ENCODE peak calls at places on chromosomes 12 and 14, in four cellular contexts. J is tibial nerve, F is BE2C, Y is breast epithelium. Z is an unnamed sample.

GRCh38 chr14:28751467-28752058 is 15.0 kb upstream of the FOXG1 start:
- DNase-seq in J (no peak), F (peak; percentile 45), Y (no peak), Z (peak; percentile 88)

GRCh38 chr12:92094751-92095161 is 50.9 kb downstream of the BTG1 start:
- DNase-seq in J (no peak), F (no peak), Y (no peak), Z (no peak)

GRCh38 chr12:130770413-130771028 is 54.4 kb upstream of the RIMBP2 start:
- DNase-seq in J (no peak), F (no peak), Y (no peak), Z (peak; percentile 68)

GRCh38 chr12:57868211-57868610 is 21.7 kb upstream of the CTDSP2 start:
- DNase-seq in J (no peak), F (no peak), Y (no peak), Z (no peak)

GRCh38 chr12:125519026-125519651 is 453.9 kb downstream of the AACS start:
- DNase-seq in J (no peak), F (no peak), Y (no peak), Z (no peak)

GRCh38 chr12:50614167-50614762 is 109.5 kb downstream of the DIP2B start:
- DNase-seq in J (no peak), F (no peak), Y (no peak), Z (peak; percentile 76)

GRCh38 chr12:127280393-127281275 is 986.3 kb upstream of the TMEM132C start:
- DNase-seq in J (no peak), F (peak; percentile 52), Y (no peak), Z (peak; percentile 98)

GRCh38 chr12:94280063-94280462 is 131.7 kb downstream of the PLXNC1 start:
- DNase-seq in J (no peak), F (no peak), Y (no peak), Z (no peak)

GRCh38 chr12:57232156-57232756 is 2.7 kb downstream of the SHMT2 start:
- DNase-seq in J (no peak), F (no peak), Y (no peak), Z (no peak)

GRCh38 chr12:112944028-112944690 is 5.9 kb downstream of the OAS3 start:
- DNase-seq in J (no peak), F (no peak), Y (no peak), Z (peak; percentile 58)

GRCh38 chr12:22657538-22657937 is 32.6 kb downstream of the ETNK1 start:
- DNase-seq in J (no peak), F (no peak), Y (no peak), Z (no peak)

GRCh38 chr12:104064842-104065441 is 611 bp downstream of the HCFC2 start:
- DNase-seq in J (no peak), F (peak; percentile 21), Y (no peak), Z (no peak)

GRCh38 chr14:60179296-60179924 is 14.2 kb upstream of the DHRS7 start:
- DNase-seq in J (no peak), F (no peak), Y (no peak), Z (no peak)

GRCh38 chr12:90112668-90113067 is 404.0 kb upstream of the ATP2B1 start:
- DNase-seq in J (no peak), F (no peak), Y (no peak), Z (no peak)

GRCh38 chr14:53542692-53543091 is 389.6 kb upstream of the DDHD1 start:
- DNase-seq in J (no peak), F (peak; percentile 12), Y (no peak), Z (no peak)

GRCh38 chr12:112456029-112456428 is 37.3 kb downstream of the PTPN11 start:
- DNase-seq in J (no peak), F (no peak), Y (no peak), Z (no peak)

GRCh38 chr12:123782997-123783792 is 21.1 kb downstream of the DNAH10 start:
- DNase-seq in J (no peak), F (no peak), Y (no peak), Z (no peak)

GRCh38 chr12:111268738-111269572 is 99.9 kb downstream of the PHETA1 start:
- DNase-seq in J (no peak), F (no peak), Y (no peak), Z (peak; percentile 85)

GRCh38 chr12:19681007-19681406 is 241.7 kb downstream of the AEBP2 start:
- DNase-seq in J (no peak), F (peak; percentile 23), Y (no peak), Z (peak; percentile 82)

DNA sequence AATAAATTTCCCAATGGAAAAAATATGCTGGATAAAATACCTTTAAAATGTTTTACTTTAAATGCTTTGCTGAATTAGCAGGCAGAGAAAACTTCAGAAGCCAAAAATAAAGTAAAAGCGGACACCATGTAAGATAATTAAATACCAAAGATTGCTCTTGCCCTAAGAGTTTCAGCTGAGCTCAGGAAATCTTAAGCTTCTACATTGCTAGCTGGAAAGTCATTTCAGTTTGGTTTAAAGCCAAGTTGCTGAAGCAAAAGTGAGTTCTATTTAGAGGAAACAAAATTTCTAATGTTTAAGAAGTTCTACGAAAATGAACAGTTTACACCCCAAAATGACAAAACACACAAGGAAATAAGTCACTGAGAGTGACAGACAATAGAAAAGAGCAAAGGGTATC is 310.0 kb downstream of the ADAMTS20 start:
- DNase-seq in J (no peak), F (no peak), Y (no peak), Z (no peak)
- H3K4me1 ChIP-seq in J (no peaks in the 10 kb centered on the region), F (no peaks in the 10 kb centered on the region), Y (no peaks in the 10 kb centered on the region), Z (no peaks in the 10 kb centered on the region)

GRCh38 chr12:13085968-13086686 is 17.3 kb downstream of the GSG1 start:
- DNase-seq in J (no peak), F (no peak), Y (no peak), Z (no peak)
- H3K4me3 ChIP-seq in J (no peak overlapping the region), F (no peak overlapping the region), Y (no peak overlapping the region), Z (no peak overlapping the region)

DNA sequence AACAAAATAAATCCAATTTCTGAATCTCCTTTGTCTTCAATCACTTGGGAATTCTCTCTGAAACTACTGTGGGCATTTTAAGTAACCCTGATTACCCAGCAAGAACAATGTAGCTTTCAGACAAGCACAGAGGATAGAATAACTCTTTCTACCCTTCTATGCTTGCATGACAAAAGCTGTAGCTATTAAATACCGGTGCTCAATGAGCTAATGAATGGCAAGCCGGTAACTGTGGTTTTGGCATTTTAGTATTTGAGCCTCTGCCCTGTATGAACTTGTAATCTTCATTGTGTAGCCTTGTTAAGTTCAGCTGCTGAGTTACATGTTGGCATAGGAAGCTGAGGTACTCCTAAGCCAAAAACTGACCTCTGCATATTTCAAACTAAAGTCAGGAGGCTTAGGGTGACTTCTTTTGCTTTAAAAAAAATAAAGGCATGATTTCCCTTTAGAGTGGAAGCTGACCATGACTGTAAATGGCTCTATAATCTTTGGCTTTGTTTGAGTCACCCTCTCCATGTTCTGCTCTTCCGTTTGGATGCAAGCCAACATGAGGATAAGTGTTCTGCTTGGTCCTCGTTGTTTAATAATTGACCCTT is 171.0 kb upstream of the HIF1A start:
- DNase-seq in J (no peak), F (peak; percentile 33), Y (no peak), Z (peak; percentile 20)
- H3K4me1 ChIP-seq in J (peaks cover 18% of the 10 kb centered on the region), F (peaks cover 38% of the 10 kb centered on the region), Y (peaks cover 3% of the 10 kb centered on the region), Z (no peaks in the 10 kb centered on the region)

DNA sequence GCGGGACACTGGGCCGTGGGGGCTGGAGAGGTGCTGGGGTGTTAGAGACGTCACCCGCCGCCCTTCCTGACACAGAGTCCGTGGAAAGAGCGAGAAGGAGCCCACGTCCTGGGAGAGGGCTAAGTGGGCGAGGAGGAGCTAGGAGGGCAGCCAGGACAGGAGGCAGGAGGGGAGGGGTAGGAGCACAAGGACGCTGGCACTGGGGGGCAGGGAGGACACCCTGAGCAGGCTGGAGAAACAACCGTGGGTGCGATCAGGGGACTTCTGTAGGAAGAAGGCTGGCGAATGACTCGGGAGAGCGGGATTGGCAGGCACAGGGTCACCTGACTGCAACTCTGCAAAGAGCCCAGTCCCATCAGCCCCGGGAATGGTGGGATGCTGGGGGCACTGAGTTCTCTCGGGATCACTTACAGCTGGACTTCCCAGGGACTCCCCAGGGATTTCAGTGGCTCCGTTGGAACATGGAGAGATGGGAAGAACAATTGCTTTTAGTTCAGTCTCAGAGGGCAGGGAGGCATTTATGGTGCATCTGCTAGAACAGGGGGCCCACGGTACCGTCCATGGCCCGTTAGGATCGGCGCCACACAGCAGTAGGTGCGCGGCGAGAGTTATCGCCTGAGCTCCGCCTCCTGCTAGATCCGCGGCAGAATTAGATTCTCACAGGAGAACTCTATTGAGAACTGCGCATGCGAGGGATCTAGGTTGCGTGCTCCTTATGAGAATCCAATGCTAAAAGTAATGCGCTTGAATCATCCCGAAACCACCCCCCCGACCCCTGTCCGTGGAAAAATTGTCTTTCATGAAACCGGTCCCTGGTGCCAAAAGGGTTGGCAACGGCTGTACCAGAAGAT is 24.3 kb downstream of the UBR7 start:
- DNase-seq in J (no peak), F (peak; percentile 89), Y (no peak), Z (no peak)
- H3K4me3 ChIP-seq in J (no peak overlapping the region), F (peak overlapping the region; percentile 83), Y (peak overlapping the region; percentile 42), Z (no peak overlapping the region)

DNA sequence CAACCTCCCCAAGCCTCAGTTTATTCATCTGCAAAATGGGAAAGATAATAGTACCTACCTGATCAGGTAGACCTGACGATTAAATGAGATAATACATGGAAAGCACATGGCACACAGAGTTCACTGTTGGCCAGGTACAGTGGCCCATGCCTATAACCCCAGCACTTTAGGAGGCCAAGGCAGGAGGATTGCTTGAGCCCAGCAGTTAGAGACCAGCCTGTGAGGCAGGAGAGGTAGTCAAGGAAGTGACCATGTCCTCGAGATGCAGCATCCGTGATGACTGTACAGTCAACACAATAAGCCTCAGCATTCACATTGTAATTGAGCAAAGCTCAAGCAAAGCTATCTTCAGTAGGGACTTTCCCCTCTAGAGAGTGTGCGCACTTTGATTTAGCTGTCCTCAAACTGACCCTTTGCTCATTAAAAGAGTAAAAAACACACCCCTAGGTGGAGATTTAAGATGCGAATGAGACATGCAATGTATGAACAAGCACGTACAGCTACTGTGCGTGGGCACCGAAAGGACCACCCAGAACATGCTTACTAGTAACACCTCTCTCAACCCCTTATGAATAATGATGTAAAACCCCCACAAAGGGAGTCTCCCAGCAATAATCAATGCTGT is 9.9 kb downstream of the ISCU start:
- DNase-seq in J (no peak), F (no peak), Y (no peak), Z (peak; percentile 31)
- H3K4me1 ChIP-seq in J (no peaks in the 10 kb centered on the region), F (peaks cover 5% of the 10 kb centered on the region), Y (no peaks in the 10 kb centered on the region), Z (no peaks in the 10 kb centered on the region)

DNA sequence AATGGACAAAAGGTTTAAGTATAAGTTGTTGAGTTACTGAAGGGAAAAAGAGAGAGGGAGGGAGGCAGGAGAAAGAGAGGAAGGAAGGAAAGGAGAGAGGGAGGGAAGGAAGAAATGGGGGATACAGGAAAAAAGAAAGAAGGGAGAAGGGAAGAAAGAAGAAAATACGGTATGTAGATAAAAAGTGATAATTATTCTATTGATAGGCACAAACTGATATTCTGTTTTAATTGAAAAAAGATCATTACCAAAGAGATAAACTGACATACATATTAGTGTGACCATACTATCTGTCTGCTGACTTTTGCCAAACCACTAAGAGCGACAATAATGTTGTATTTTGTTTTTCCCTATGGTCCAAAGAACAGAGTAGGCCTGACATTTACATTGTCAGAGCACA is 154.5 kb downstream of the LRFN5 start:
- DNase-seq in J (no peak), F (no peak), Y (no peak), Z (no peak)
- H3K4me3 ChIP-seq in J (no peak overlapping the region), F (no peak overlapping the region), Y (no peak overlapping the region), Z (no peak overlapping the region)

Z was measured in endodermal cell.